ENCODE peak calls at places on chromosomes 12 and 14, in ten cellular contexts. O, Z, L, M, A, V, N, F, H and J are unnamed samples.
A peak's percentile ranks its signal among the peaks of the same experiment; 100 is the strongest.

GRCh38 chr12:11677752-11678151 is 28.3 kb downstream of the ETV6 start:
- DNase-seq in O (no peak), Z (no peak), L (no peak), M (no peak), A (no peak), V (no peak), N (no peak), F (no peak), H (no peak), J (no peak)

GRCh38 chr12:4506870-4507269 is 31.8 kb upstream of the RAD51AP1 start:
- DNase-seq in O (no peak), Z (peak; percentile 67), L (no peak), M (no peak), A (peak; percentile 17), V (no peak), N (no peak), F (no peak), H (no peak), J (peak; percentile 32)

GRCh38 chr12:43407816-43408645 is 144.0 kb downstream of the ADAMTS20 start:
- DNase-seq in O (no peak), Z (peak; percentile 11), L (no peak), M (no peak), A (peak; percentile 0), V (no peak), N (no peak), F (no peak), H (no peak), J (no peak)

GRCh38 chr14:23056257-23056955 is 914 bp downstream of the CDH24 start:
- DNase-seq in O (peak; percentile 94), Z (peak; percentile 90), L (peak; percentile 75), M (peak; percentile 65), A (peak; percentile 51), V (no peak), N (peak; percentile 71), F (peak; percentile 84), H (peak; percentile 75), J (peak; percentile 63)

GRCh38 chr14:64891839-64892375 is 12.2 kb upstream of the SPTB start:
- DNase-seq in O (peak; percentile 55), Z (peak; percentile 56), L (no peak), M (no peak), A (peak; percentile 80), V (no peak), N (no peak), F (peak; percentile 76), H (no peak), J (peak; percentile 49)

GRCh38 chr12:122282066-122282465 is 15.8 kb upstream of the VPS33A start:
- DNase-seq in O (peak; percentile 32), Z (no peak), L (no peak), M (no peak), A (peak; percentile 88), V (no peak), N (no peak), F (no peak), H (no peak), J (no peak)

GRCh38 chr12:48119834-48120195 is 651 bp downstream of the PFKM start:
- DNase-seq in O (no peak), Z (no peak), L (no peak), M (no peak), A (no peak), V (no peak), N (no peak), F (no peak), H (no peak), J (no peak)

GRCh38 chr14:101001311-101002069 is 98.0 kb upstream of the RTL1 start:
- DNase-seq in O (no peak), Z (no peak), L (peak; percentile 26), M (peak; percentile 62), A (peak; percentile 20), V (no peak), N (peak; percentile 34), F (peak; percentile 60), H (no peak), J (no peak)

GRCh38 chr12:130919115-130919514 is 34.6 kb upstream of the ADGRD1 start:
- DNase-seq in O (no peak), Z (no peak), L (no peak), M (no peak), A (no peak), V (no peak), N (no peak), F (no peak), H (no peak), J (no peak)

GRCh38 chr14:69712637-69713088 is 54.3 kb upstream of the SRSF5 start:
- DNase-seq in O (peak; percentile 86), Z (no peak), L (peak; percentile 80), M (no peak), A (no peak), V (no peak), N (peak; percentile 40), F (no peak), H (peak; percentile 85), J (peak; percentile 34)

GRCh38 chr14:70915415-70915814 is 8.2 kb downstream of the PCNX1 start:
- DNase-seq in O (no peak), Z (no peak), L (no peak), M (no peak), A (no peak), V (no peak), N (no peak), F (no peak), H (no peak), J (no peak)

GRCh38 chr14:102616799-102617198 is 24.4 kb downstream of the RCOR1 start:
- DNase-seq in O (no peak), Z (no peak), L (no peak), M (no peak), A (peak; percentile 80), V (no peak), N (no peak), F (no peak), H (no peak), J (no peak)

GRCh38 chr14:60650382-60650961 is 1.2 kb upstream of the SIX1 start:
- DNase-seq in O (peak; percentile 55), Z (no peak), L (no peak), M (no peak), A (peak; percentile 48), V (no peak), N (no peak), F (no peak), H (no peak), J (no peak)